ENCODE peak calls at places on chromosomes 11 and 22, in five cellular contexts. One of them, this sample, is unnamed.

GRCh38 chr11:116376547-116376946 is 396.2 kb downstream of the BUD13 start:
- DNase-seq in HepG2: peak
- DNase-seq in GM12892: no peak
- DNase-seq in tibial nerve: no peak
- DNase-seq in IMR-90: no peak
- DNase-seq in this sample: no peak

GRCh38 chr22:35467788-35468187 is 67.8 kb downstream of the MCM5 start:
- DNase-seq in GM12892: no peak
- DNase-seq in tibial nerve: peak
- DNase-seq in IMR-90: peak
- DNase-seq in HepG2: no peak
- DNase-seq in this sample: no peak

GRCh38 chr11:66834943-66835342 is 8.3 kb upstream of the RCE1 start:
- DNase-seq in HepG2: no peak
- DNase-seq in tibial nerve: no peak
- DNase-seq in GM12892: no peak
- DNase-seq in IMR-90: no peak
- DNase-seq in this sample: no peak

GRCh38 chr11:125092669-125093068 is 18.8 kb downstream of the TMEM218 start:
- DNase-seq in tibial nerve: no peak
- DNase-seq in HepG2: no peak
- DNase-seq in IMR-90: no peak
- DNase-seq in GM12892: no peak
- DNase-seq in this sample: no peak

GRCh38 chr11:35554491-35555237 is 29.2 kb upstream of the PAMR1 start:
- DNase-seq in GM12892: no peak
- DNase-seq in IMR-90: peak
- DNase-seq in HepG2: no peak
- DNase-seq in tibial nerve: no peak
- DNase-seq in this sample: no peak

GRCh38 chr11:82631722-82632630 is 101.7 kb downstream of the FAM181B start:
- DNase-seq in HepG2: no peak
- DNase-seq in GM12892: no peak
- DNase-seq in tibial nerve: no peak
- DNase-seq in IMR-90: peak
- DNase-seq in this sample: no peak

GRCh38 chr22:40216041-40216756 is 38.5 kb downstream of the TNRC6B start:
- DNase-seq in GM12892: peak
- DNase-seq in tibial nerve: no peak
- DNase-seq in IMR-90: no peak
- DNase-seq in HepG2: no peak
- DNase-seq in this sample: no peak

GRCh38 chr11:72745511-72745910 is 6.7 kb downstream of the ARAP1 start:
- DNase-seq in GM12892: no peak
- DNase-seq in IMR-90: no peak
- DNase-seq in tibial nerve: no peak
- DNase-seq in HepG2: no peak
- DNase-seq in this sample: no peak

GRCh38 chr11:124807201-124807600 is 7.0 kb upstream of the MSANTD2 start:
- DNase-seq in GM12892: no peak
- DNase-seq in IMR-90: no peak
- DNase-seq in HepG2: no peak
- DNase-seq in tibial nerve: no peak
- DNase-seq in this sample: no peak

GRCh38 chr11:24617856-24618255 is 121.0 kb downstream of the LUZP2 start:
- DNase-seq in GM12892: no peak
- DNase-seq in IMR-90: no peak
- DNase-seq in HepG2: no peak
- DNase-seq in tibial nerve: no peak
- DNase-seq in this sample: no peak

GRCh38 chr22:45344339-45344738 is 34.6 kb downstream of the FAM118A start:
- DNase-seq in HepG2: no peak
- DNase-seq in GM12892: no peak
- DNase-seq in IMR-90: no peak
- DNase-seq in tibial nerve: no peak
- DNase-seq in this sample: no peak

GRCh38 chr11:114163830-114164401 is 104.4 kb downstream of the ZBTB16 start:
- DNase-seq in IMR-90: no peak
- DNase-seq in HepG2: no peak
- DNase-seq in GM12892: no peak
- DNase-seq in tibial nerve: peak
- DNase-seq in this sample: no peak

GRCh38 chr22:47654922-47655451 is 892.5 kb downstream of the TBC1D22A start:
- DNase-seq in GM12892: no peak
- DNase-seq in tibial nerve: no peak
- DNase-seq in IMR-90: no peak
- DNase-seq in HepG2: no peak
- DNase-seq in this sample: no peak

GRCh38 chr11:112366777-112367176 is 106.1 kb upstream of the PLET1 start:
- DNase-seq in HepG2: no peak
- DNase-seq in tibial nerve: no peak
- DNase-seq in GM12892: no peak
- DNase-seq in IMR-90: peak
- DNase-seq in this sample: no peak

GRCh38 chr11:70647188-70648166 is 249.1 kb downstream of the CTTN start:
- DNase-seq in HepG2: no peak
- DNase-seq in IMR-90: no peak
- DNase-seq in tibial nerve: no peak
- DNase-seq in GM12892: no peak
- DNase-seq in this sample: no peak

GRCh38 chr11:41018224-41018623 is 441.2 kb downstream of the LRRC4C start:
- DNase-seq in IMR-90: no peak
- DNase-seq in GM12892: no peak
- DNase-seq in tibial nerve: no peak
- DNase-seq in HepG2: no peak
- DNase-seq in this sample: no peak

GRCh38 chr11:1574256-1575242 is 2.5 kb upstream of the DUSP8 start:
- DNase-seq in IMR-90: peak
- DNase-seq in HepG2: no peak
- DNase-seq in GM12892: peak
- DNase-seq in tibial nerve: no peak
- DNase-seq in this sample: peak
- TF ChIP-seq POLR2A in IMR-90: no peak
- TF ChIP-seq POLR2A in HepG2: no peak
- TF ChIP-seq POLR2A in GM12892: no peak
- TF ChIP-seq POLR2A in tibial nerve: no peak
- TF ChIP-seq POLR2A in this sample: no peak

GRCh38 chr11:128343870-128344269 is 243.5 kb downstream of the ETS1 start:
- DNase-seq in HepG2: no peak
- DNase-seq in IMR-90: peak
- DNase-seq in tibial nerve: no peak
- DNase-seq in GM12892: no peak
- DNase-seq in this sample: no peak

GRCh38 chr11:128341767-128342318 is 245.5 kb downstream of the ETS1 start:
- DNase-seq in HepG2: no peak
- DNase-seq in GM12892: no peak
- DNase-seq in IMR-90: no peak
- DNase-seq in tibial nerve: no peak
- DNase-seq in this sample: no peak

GRCh38 chr11:128343134-128343514 is 244.2 kb downstream of the ETS1 start:
- DNase-seq in IMR-90: no peak
- DNase-seq in GM12892: no peak
- DNase-seq in HepG2: no peak
- DNase-seq in tibial nerve: no peak
- DNase-seq in this sample: no peak

GRCh38 chr11:128341280-128341679 is 246.1 kb downstream of the ETS1 start:
- DNase-seq in GM12892: no peak
- DNase-seq in tibial nerve: no peak
- DNase-seq in HepG2: no peak
- DNase-seq in IMR-90: no peak
- DNase-seq in this sample: no peak

DNA sequence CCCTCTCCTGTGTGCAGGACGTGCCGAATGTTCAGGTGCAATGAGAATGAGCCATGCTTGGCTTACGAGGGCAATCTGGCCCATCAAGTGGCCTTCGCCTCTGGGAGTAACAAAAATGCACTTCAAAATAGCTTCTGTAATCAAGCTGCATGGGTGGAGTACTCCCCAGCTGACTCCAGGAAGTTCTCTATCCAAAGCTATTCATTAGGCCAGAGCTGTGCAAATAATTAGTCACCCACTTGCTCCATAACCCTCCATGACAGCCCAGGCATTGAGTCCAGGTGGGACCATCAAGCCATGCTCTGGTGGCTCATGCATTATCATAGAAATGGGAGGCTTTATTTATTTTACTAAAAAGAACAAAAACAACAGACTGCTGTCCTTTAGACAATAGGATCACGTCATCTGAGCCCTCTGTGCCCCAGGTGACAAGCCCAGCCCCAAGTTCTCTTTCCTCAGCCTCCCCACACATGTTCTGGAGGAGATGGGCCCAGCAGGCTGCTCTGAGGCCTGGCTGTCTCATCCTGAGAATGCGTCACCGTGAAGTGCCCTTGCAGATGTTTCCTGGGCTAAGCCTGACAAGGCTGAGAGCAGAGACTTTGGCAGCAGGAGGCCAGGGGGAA is 244.7 kb downstream of the ETS1 start:
- DNase-seq in tibial nerve: no peak
- DNase-seq in IMR-90: peak
- DNase-seq in GM12892: peak
- DNase-seq in HepG2: peak
- DNase-seq in this sample: no peak
- TF ChIP-seq POLR2A in tibial nerve: no peak
- TF ChIP-seq POLR2A in IMR-90: no peak
- TF ChIP-seq POLR2A in GM12892: no peak
- TF ChIP-seq POLR2A in HepG2: no peak
- TF ChIP-seq POLR2A in this sample: no peak

DNA sequence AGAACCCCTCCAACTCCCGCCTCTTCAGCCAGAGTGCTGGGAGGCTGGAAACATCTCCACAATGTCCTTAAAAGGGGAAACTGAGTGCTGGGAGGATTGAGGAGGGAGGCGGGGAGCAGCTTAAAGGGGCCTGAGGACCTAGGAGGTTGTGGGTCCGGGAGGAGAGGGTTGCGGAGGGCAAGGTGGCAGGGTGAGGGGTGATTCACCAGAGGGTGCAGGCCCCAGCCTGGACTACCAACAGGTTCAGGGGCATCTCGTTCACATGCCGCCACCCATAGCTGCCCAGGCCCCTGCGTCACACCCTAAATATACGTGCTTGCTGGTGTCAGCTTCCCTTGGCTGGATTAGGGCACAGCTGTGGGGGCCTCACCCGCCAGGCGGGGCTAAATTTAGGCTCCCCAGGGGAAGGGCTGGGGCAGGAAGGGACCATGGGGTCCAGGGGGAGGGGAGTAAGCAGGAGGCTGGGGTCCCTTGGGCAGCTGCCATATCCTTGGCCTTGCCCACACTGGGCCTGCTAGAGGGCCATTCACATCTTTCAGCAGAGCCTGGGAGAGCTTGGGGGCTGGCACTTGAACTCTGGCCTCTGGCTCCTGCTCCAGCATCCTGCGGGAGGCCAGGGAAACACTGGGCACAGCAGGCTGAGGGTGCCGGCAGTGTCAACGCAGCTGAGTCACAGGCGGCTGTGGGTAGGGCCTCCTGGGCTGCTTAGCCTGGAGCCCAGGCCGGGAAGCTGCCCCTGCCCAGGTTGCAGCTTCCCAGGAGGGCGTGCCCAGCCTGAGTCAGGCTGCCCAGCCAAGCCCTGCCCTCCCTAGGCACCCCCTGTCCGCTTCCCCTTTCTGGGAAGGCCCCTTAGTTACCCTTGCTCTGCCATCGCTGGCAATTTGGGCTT is 1.3 kb downstream of the EHBP1L1 start:
- DNase-seq in tibial nerve: no peak
- DNase-seq in GM12892: no peak
- DNase-seq in HepG2: peak
- DNase-seq in IMR-90: peak
- DNase-seq in this sample: peak
- TF ChIP-seq POLR2A in tibial nerve: no peak
- TF ChIP-seq POLR2A in GM12892: no peak
- TF ChIP-seq POLR2A in HepG2: no peak
- TF ChIP-seq POLR2A in IMR-90: peak
- TF ChIP-seq POLR2A in this sample: peak

DNA sequence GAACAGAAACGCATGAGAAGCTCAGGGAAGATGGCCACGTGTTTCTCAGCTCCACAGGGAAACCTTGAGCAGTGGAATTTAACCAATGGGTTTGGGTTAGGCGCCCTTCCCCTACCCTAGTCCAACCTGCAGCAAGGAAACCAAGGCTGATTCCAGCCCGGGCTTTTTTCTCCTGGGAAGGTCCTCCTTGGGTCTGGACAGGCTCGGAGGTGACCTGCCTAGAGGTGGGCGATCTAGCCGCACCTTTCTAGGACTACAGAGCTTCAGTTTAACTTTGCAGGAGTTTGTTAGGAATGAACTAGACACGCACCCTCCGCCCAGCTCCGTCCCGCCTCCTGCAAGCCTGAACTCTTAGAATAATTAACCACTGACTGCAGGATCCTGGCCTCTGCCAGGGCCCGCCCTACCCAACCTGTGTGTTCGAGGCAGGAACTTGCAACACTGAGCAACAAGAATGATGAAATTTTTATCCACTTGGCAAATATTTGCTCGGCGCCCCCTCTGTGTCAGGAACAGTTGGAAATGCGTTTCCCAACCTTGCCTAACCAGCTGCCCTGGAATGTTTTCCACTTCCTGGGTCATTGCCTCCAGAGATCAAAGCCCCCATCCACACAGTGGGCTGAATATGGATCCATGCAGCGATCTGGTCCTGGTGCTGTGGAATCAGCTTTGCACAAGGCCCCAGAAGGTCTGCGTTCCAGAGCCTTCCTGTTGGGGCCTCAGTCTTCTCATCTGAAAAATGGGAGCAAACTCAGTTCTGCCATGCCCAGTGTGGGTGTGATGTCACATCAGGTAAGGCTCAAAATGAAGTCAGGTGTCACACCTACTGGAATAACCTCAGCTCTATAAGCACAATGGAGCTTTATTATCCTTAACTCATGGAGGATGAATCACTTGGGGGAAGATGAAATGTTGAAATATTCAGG is 13.3 kb downstream of the MPST start:
- DNase-seq in GM12892: no peak
- DNase-seq in tibial nerve: peak
- DNase-seq in IMR-90: peak
- DNase-seq in HepG2: peak
- DNase-seq in this sample: no peak
- TF ChIP-seq POLR2A in GM12892: no peak
- TF ChIP-seq POLR2A in tibial nerve: no peak
- TF ChIP-seq POLR2A in IMR-90: no peak
- TF ChIP-seq POLR2A in HepG2: peak
- TF ChIP-seq POLR2A in this sample: no peak

GRCh38 chr22:28799125-28799833 is 1.1 kb downstream of the XBP1 start:
- DNase-seq in HepG2: peak
- DNase-seq in IMR-90: peak
- DNase-seq in tibial nerve: peak
- DNase-seq in GM12892: no peak
- DNase-seq in this sample: peak
- TF ChIP-seq POLR2A in HepG2: peak
- TF ChIP-seq POLR2A in IMR-90: peak
- TF ChIP-seq POLR2A in tibial nerve: peak
- TF ChIP-seq POLR2A in GM12892: no peak
- TF ChIP-seq POLR2A in this sample: no peak

This sample was measured in H54.